ENCODE peak calls at places on chromosome 17, in four cellular contexts. U is ureter, C is iris pigment epithelial cell, M is colonic mucosa. B is an unnamed sample.

GRCh38 chr17:62648247-62648953 is 20.9 kb downstream of the MRC2 start:
- DNase-seq in M (no peak), C (peak; percentile 28), U (no peak), B (no peak)

GRCh38 chr17:14582996-14583395 is 282.1 kb downstream of the HS3ST3B1 start:
- DNase-seq in U (no peak), C (no peak), M (no peak), B (no peak)

GRCh38 chr17:76716834-76717205 is 6.1 kb upstream of the MXRA7 start:
- DNase-seq in U (no peak), C (peak; percentile 98), M (no peak), B (peak; percentile 95)

GRCh38 chr17:44928950-44929720 is 13.8 kb upstream of the GFAP start:
- DNase-seq in U (no peak), C (no peak), M (no peak), B (no peak)

GRCh38 chr17:79114455-79115301 is 40.1 kb downstream of the ENGASE start:
- DNase-seq in U (peak; percentile 79), C (no peak), M (peak; percentile 70), B (peak; percentile 4)

GRCh38 chr17:28494445-28495188 is 11.5 kb upstream of the FOXN1 start:
- DNase-seq in U (peak; percentile 86), C (peak; percentile 52), M (peak; percentile 84), B (peak; percentile 70)

GRCh38 chr17:17342242-17342945 is 39.2 kb downstream of the NT5M start:
- DNase-seq in C (no peak), U (no peak), M (no peak), B (no peak)

GRCh38 chr17:53630115-53630514 is 192.6 kb upstream of the KIF2B start:
- DNase-seq in U (no peak), M (no peak), C (no peak), B (no peak)

GRCh38 chr17:73841431-73842060 is 197.3 kb upstream of the SDK2 start:
- DNase-seq in U (no peak), M (no peak), C (no peak), B (no peak)

GRCh38 chr17:78101542-78101941 is 27.0 kb downstream of the TMC6 start:
- DNase-seq in U (no peak), M (no peak), C (no peak), B (no peak)

GRCh38 chr17:74190154-74190553 is 13.3 kb upstream of the RPL38 start:
- DNase-seq in C (peak; percentile 72), M (no peak), U (no peak), B (peak; percentile 69)

GRCh38 chr17:45784583-45785372 is 658 bp downstream of the CRHR1 start:
- DNase-seq in U (peak; percentile 50), C (peak; percentile 10), M (no peak), B (peak; percentile 21)

GRCh38 chr17:15377608-15378007 is 36.2 kb upstream of the TEKT3 start:
- DNase-seq in U (no peak), M (no peak), C (peak; percentile 21), B (peak; percentile 94)

GRCh38 chr17:57572062-57572461 is 173.0 kb downstream of the CCDC182 start:
- DNase-seq in U (no peak), M (no peak), C (no peak), B (no peak)

GRCh38 chr17:64780096-64781012 is 118.2 kb upstream of the SMURF2 start:
- DNase-seq in U (peak; percentile 80), M (peak; percentile 93), C (no peak), B (peak; percentile 58)

GRCh38 chr17:56779306-56779705 is 54.4 kb downstream of the C17orf67 start:
- DNase-seq in U (no peak), C (no peak), M (no peak), B (peak; percentile 6)

GRCh38 chr17:75908201-75908600 is 3.5 kb upstream of the MRPL38 start:
- DNase-seq in U (no peak), C (no peak), M (no peak), B (peak; percentile 54)

GRCh38 chr17:49252148-49252682 is 21.6 kb upstream of the PHOSPHO1 start:
- DNase-seq in C (peak; percentile 66), M (peak; percentile 21), U (no peak), B (peak; percentile 46)

GRCh38 chr17:67281736-67282135 is 36.7 kb upstream of the HELZ start:
- DNase-seq in M (no peak), U (no peak), C (no peak), B (no peak)

GRCh38 chr17:81686614-81687013 is 2.8 kb downstream of the HGS start:
- DNase-seq in U (no peak), M (no peak), C (no peak), B (no peak)

GRCh38 chr17:42518046-42518754 is 17.8 kb upstream of the NAGLU start:
- DNase-seq in M (peak; percentile 87), C (peak; percentile 96), U (peak; percentile 90), B (peak; percentile 99)

GRCh38 chr17:12429125-12429524 is 236.6 kb upstream of the MYOCD start:
- DNase-seq in C (no peak), M (no peak), U (no peak), B (no peak)